ENCODE peak calls at places on chromosomes 2 and 18, in five cellular contexts. O, W, T, Y and R are unnamed samples.

GRCh38 chr2:237437566-237437965 is 23.6 kb upstream of the COL6A3 start:
- DNase-seq in O (no peak), W (no peak), T (no peak), Y (no peak), R (no peak)

GRCh38 chr2:24349097-24349496 is 11.2 kb downstream of the ITSN2 start:
- DNase-seq in O (no peak), W (no peak), T (no peak), Y (no peak), R (no peak)

GRCh38 chr18:524496-524895 is 24.0 kb upstream of the COLEC12 start:
- DNase-seq in O (no peak), W (no peak), T (no peak), Y (no peak), R (no peak)

GRCh38 chr2:184363213-184363612 is 235.1 kb upstream of the ZNF804A start:
- DNase-seq in O (no peak), W (no peak), T (no peak), Y (no peak), R (no peak)

GRCh38 chr2:15705310-15705709 is 113.6 kb downstream of the DDX1 start:
- DNase-seq in O (no peak), W (no peak), T (no peak), Y (no peak), R (no peak)

GRCh38 chr2:142980246-142981068 is 103.0 kb downstream of the KYNU start:
- DNase-seq in O (no peak), W (no peak), T (peak), Y (no peak), R (no peak)

GRCh38 chr2:9799729-9800632 is 43.3 kb upstream of the TAF1B start:
- DNase-seq in O (peak), W (peak), T (peak), Y (peak), R (peak)

GRCh38 chr2:289362-290089 is 1.6 kb upstream of the ALKAL2 start:
- DNase-seq in O (no peak), W (no peak), T (no peak), Y (no peak), R (no peak)

GRCh38 chr18:27627927-27628326 is 442.8 kb upstream of the CHST9 start:
- DNase-seq in O (no peak), W (no peak), T (no peak), Y (no peak), R (no peak)

GRCh38 chr18:61549411-61549810 is 216.2 kb downstream of the CDH20 start:
- DNase-seq in O (no peak), W (no peak), T (no peak), Y (no peak), R (no peak)

GRCh38 chr2:104755026-104755856 is 98.7 kb upstream of the POU3F3 start:
- DNase-seq in O (peak), W (no peak), T (peak), Y (no peak), R (no peak)

GRCh38 chr2:72036173-72036545 is 111.5 kb downstream of the CYP26B1 start:
- DNase-seq in O (no peak), W (no peak), T (no peak), Y (no peak), R (no peak)

GRCh38 chr18:59715966-59716369 is 18.7 kb upstream of the CCBE1 start:
- DNase-seq in O (no peak), W (no peak), T (no peak), Y (no peak), R (no peak)

GRCh38 chr2:160156665-160157064 is 43.4 kb downstream of the ITGB6 start:
- DNase-seq in O (no peak), W (no peak), T (no peak), Y (no peak), R (no peak)

GRCh38 chr2:36678856-36679255 is 17.7 kb upstream of the VIT start:
- DNase-seq in O (no peak), W (no peak), T (no peak), Y (no peak), R (no peak)

GRCh38 chr2:50051374-50051773 is 897.1 kb upstream of the FSHR start:
- DNase-seq in O (no peak), W (no peak), T (no peak), Y (no peak), R (no peak)

GRCh38 chr18:46555724-46556123 is 101.3 kb downstream of the LOXHD1 start:
- DNase-seq in O (peak), W (no peak), T (no peak), Y (no peak), R (no peak)